ENCODE peak calls at places on chromosomes 4 and X, in six cellular contexts. R, F, M, Y, S and L are unnamed samples.

GRCh38 chrX:80876877-80877276 is 67.2 kb upstream of the BRWD3 start:
- DNase-seq in F (peak), M (peak), S (peak), R (peak), Y (peak), L (no peak)

GRCh38 chrX:153968754-153969124 is 2.9 kb downstream of the HCFC1 start:
- DNase-seq in F (peak), Y (no peak), M (peak), S (no peak), R (no peak), L (no peak)

GRCh38 chrX:16869393-16870094 is 618 bp downstream of the RBBP7 start:
- DNase-seq in F (no peak), Y (peak), R (peak), S (no peak), M (peak), L (peak)

GRCh38 chr4:76753814-76754213 is 144.1 kb downstream of the SOWAHB start:
- DNase-seq in S (no peak), M (no peak), Y (peak), R (peak), F (peak), L (no peak)

GRCh38 chrX:44871114-44871645 is 1.8 kb upstream of the KDM6A start:
- DNase-seq in R (no peak), F (no peak), S (no peak), Y (no peak), M (peak), L (no peak)

GRCh38 chrX:111822191-111822590 is 53.8 kb upstream of the TRPC5OS start:
- DNase-seq in S (no peak), Y (no peak), M (no peak), R (no peak), F (no peak), L (no peak)

GRCh38 chr4:38160487-38161207 is 200.4 kb downstream of the PTTG2 start:
- DNase-seq in Y (peak), F (peak), S (peak), R (peak), M (peak), L (no peak)

GRCh38 chr4:10803944-10804343 is 119.4 kb upstream of the CLNK start:
- DNase-seq in F (no peak), M (peak), S (no peak), Y (no peak), R (no peak), L (no peak)

GRCh38 chrX:148804579-148804978 is 304.2 kb downstream of the AFF2 start:
- DNase-seq in S (no peak), R (no peak), M (no peak), F (no peak), Y (no peak), L (no peak)

GRCh38 chr4:115396034-115396433 is 282.6 kb upstream of the NDST4 start:
- DNase-seq in R (no peak), F (no peak), S (no peak), M (no peak), Y (no peak), L (no peak)

GRCh38 chr4:27397886-27398285 is 537.2 kb downstream of the STIM2 start:
- DNase-seq in R (peak), Y (no peak), F (peak), M (no peak), S (no peak), L (no peak)

GRCh38 chrX:57528670-57529255 is 63.0 kb upstream of the ZXDB start:
- DNase-seq in S (no peak), F (no peak), M (peak), R (peak), Y (no peak), L (no peak)

GRCh38 chr4:8240211-8241041 is 29.1 kb upstream of the HTRA3 start:
- DNase-seq in S (no peak), M (no peak), R (no peak), Y (no peak), F (no peak), L (no peak)

GRCh38 chr4:172683016-172683415 is 485.6 kb upstream of the GALNT7 start:
- DNase-seq in F (peak), Y (no peak), S (no peak), R (peak), M (no peak), L (no peak)

GRCh38 chr4:106316773-106317409 is 541 bp downstream of the AIMP1 start:
- DNase-seq in R (no peak), S (no peak), Y (no peak), F (peak), M (peak), L (no peak)

GRCh38 chr4:61517144-61517543 is 317.0 kb downstream of the ADGRL3 start:
- DNase-seq in M (peak), Y (no peak), F (no peak), R (no peak), S (no peak), L (no peak)

GRCh38 chrX:138939038-138939437 is 227.5 kb upstream of the FGF13 start:
- DNase-seq in F (no peak), Y (no peak), S (no peak), M (no peak), R (no peak), L (no peak)

GRCh38 chrX:17805120-17805519 is 56.0 kb downstream of the RAI2 start:
- DNase-seq in S (no peak), F (no peak), M (peak), R (no peak), Y (no peak), L (no peak)

GRCh38 chr4:185774815-185775684 is 36.9 kb downstream of the SORBS2 start:
- DNase-seq in F (peak), M (peak), R (peak), Y (peak), S (peak), L (no peak)

GRCh38 chr4:1887065-1887464 is 15.9 kb downstream of the NSD2 start:
- DNase-seq in F (no peak), R (no peak), Y (no peak), M (no peak), S (no peak), L (no peak)

GRCh38 chr4:170110290-170110672 is 20.5 kb upstream of the AADAT start:
- DNase-seq in F (no peak), R (no peak), M (no peak), Y (no peak), S (no peak), L (no peak)